ENCODE peak calls at places on chromosomes 6 and 20, in ten cellular contexts. U is psoas muscle; C is naive thymus-derived CD4-positive, alpha-beta T cell; I is tibial nerve; R is tibial artery; J is cardiac muscle cell; A is heart right ventricle; M is pancreas; Y is astrocyte; O is adipocyte. Z is an unnamed sample. For H3K9me3, the result is how much of the 10 kb centered on the place peaks cover.

GRCh38 chr6:105259912-105260889 is 80.4 kb upstream of the POPDC3 start:
- DNase-seq in A (peak), J (no peak), Y (peak), M (no peak), I (no peak), O (no peak), R (no peak), C (no peak), U (no peak), Z (no peak)

GRCh38 chr6:44472250-44472945 is 84.9 kb downstream of the CDC5L start:
- DNase-seq in U (no peak), J (no peak), Y (no peak), R (no peak), A (no peak), M (no peak), O (no peak), C (no peak), I (no peak), Z (no peak)

GRCh38 chr6:27601668-27602254 is 128.9 kb upstream of the ZNF184 start:
- DNase-seq in Y (no peak), M (no peak), O (no peak), U (no peak), C (no peak), A (no peak), I (no peak), R (no peak), J (peak), Z (no peak)

GRCh38 chr6:18053071-18053475 is 65.6 kb upstream of the KIF13A start:
- DNase-seq in C (no peak), U (no peak), R (peak), A (no peak), I (no peak), O (peak), M (no peak), J (no peak), Y (no peak), Z (no peak)

GRCh38 chr6:130934848-130935585 is 107.8 kb downstream of the SMLR1 start:
- DNase-seq in J (no peak), Y (no peak), R (no peak), C (no peak), I (no peak), U (no peak), A (no peak), M (no peak), O (peak), Z (no peak)

GRCh38 chr6:29631209-29631810 is 1.7 kb downstream of the GABBR1 start:
- DNase-seq in U (no peak), R (no peak), A (no peak), C (no peak), Y (peak), O (no peak), M (peak), I (no peak), J (no peak), Z (no peak)

GRCh38 chr6:87139236-87139635 is 16.1 kb upstream of the ZNF292 start:
- DNase-seq in U (no peak), Y (peak), A (peak), I (no peak), J (peak), M (no peak), C (peak), R (no peak), O (peak), Z (no peak)

GRCh38 chr6:73309534-73309783 is 44.6 kb downstream of the DPPA5 start:
- DNase-seq in I (no peak), U (no peak), Y (no peak), M (no peak), C (no peak), R (no peak), O (no peak), J (no peak), A (no peak), Z (no peak)

GRCh38 chr20:61525781-61526431 is 273.8 kb downstream of the CDH4 start:
- DNase-seq in R (no peak), O (no peak), A (no peak), C (no peak), U (no peak), M (no peak), Y (peak), I (no peak), J (peak), Z (no peak)

GRCh38 chr6:159074120-159074684 is 29.4 kb upstream of the TAGAP start:
- DNase-seq in I (no peak), C (no peak), J (peak), U (no peak), R (no peak), O (peak), Y (peak), A (no peak), M (no peak), Z (no peak)

GRCh38 chr6:53331678-53332077 is 17.1 kb downstream of the ELOVL5 start:
- DNase-seq in J (no peak), O (no peak), U (no peak), I (no peak), Y (no peak), A (no peak), M (no peak), R (no peak), C (no peak), Z (no peak)

GRCh38 chr20:63855363-63856110 is 5.8 kb upstream of the ABHD16B start:
- DNase-seq in A (no peak), Y (no peak), I (no peak), C (no peak), M (no peak), O (no peak), J (no peak), R (no peak), U (no peak), Z (no peak)

GRCh38 chr6:11350294-11350693 is 117.8 kb upstream of the NEDD9 start:
- DNase-seq in U (no peak), R (no peak), Y (no peak), A (no peak), I (no peak), J (no peak), O (peak), M (no peak), C (no peak), Z (no peak)

GRCh38 chr6:134999107-134999506 is 49.2 kb upstream of the ALDH8A1 start:
- DNase-seq in C (no peak), M (no peak), R (no peak), O (no peak), U (no peak), J (no peak), A (no peak), Y (no peak), I (no peak), Z (no peak)

GRCh38 chr20:44142416-44142815 is 44.6 kb downstream of the JPH2 start:
- DNase-seq in I (no peak), U (no peak), O (peak), R (no peak), C (no peak), J (no peak), M (no peak), A (no peak), Y (peak), Z (no peak)

GRCh38 chr6:90110971-90111370 is 185.7 kb downstream of the BACH2 start:
- DNase-seq in Y (no peak), M (no peak), O (no peak), C (peak), I (no peak), J (no peak), U (no peak), A (no peak), R (no peak), Z (peak)

GRCh38 chr20:33567949-33568348 is 78.1 kb downstream of the CBFA2T2 start:
- DNase-seq in M (no peak), R (no peak), Y (no peak), J (no peak), A (no peak), I (no peak), U (no peak), C (no peak), O (no peak), Z (no peak)

GRCh38 chr6:6749791-6750434 is 161.4 kb downstream of the LY86 start:
- DNase-seq in Y (peak), O (peak), C (peak), I (peak), J (peak), A (peak), R (peak), M (no peak), U (peak), Z (no peak)

GRCh38 chr6:162467679-162468078 is 259.9 kb downstream of the PRKN start:
- DNase-seq in O (no peak), Y (no peak), M (no peak), U (no peak), A (peak), J (no peak), R (no peak), I (no peak), C (no peak), Z (no peak)

GRCh38 chr6:20932284-20932683 is 398.0 kb downstream of the CDKAL1 start:
- DNase-seq in M (no peak), O (no peak), I (no peak), J (no peak), R (no peak), A (no peak), U (no peak), C (no peak), Y (peak), Z (no peak)

GRCh38 chr6:36938536-36938935 is 16.0 kb upstream of the PI16 start:
- DNase-seq in I (no peak), O (no peak), Y (peak), A (no peak), M (no peak), J (no peak), U (no peak), C (no peak), R (no peak), Z (no peak)

GRCh38 chr6:73314577-73315492 is 39.2 kb downstream of the DPPA5 start:
- DNase-seq in Y (no peak), M (no peak), R (no peak), I (no peak), O (no peak), U (no peak), J (no peak), A (no peak), C (no peak), Z (no peak)

GRCh38 chr20:2922957-2923356 is 49.7 kb downstream of the PTPRA start:
- DNase-seq in A (no peak), C (no peak), O (no peak), I (no peak), R (no peak), J (no peak), U (no peak), M (no peak), Y (no peak), Z (no peak)

GRCh38 chr20:25223765-25224720 is 23.8 kb upstream of the PYGB start:
- DNase-seq in C (no peak), R (peak), O (no peak), Y (no peak), M (no peak), I (no peak), U (no peak), J (no peak), A (no peak), Z (no peak)

GRCh38 chr20:36856691-36857635 is 19.0 kb upstream of the TLDC2 start:
- DNase-seq in M (no peak), U (no peak), Y (no peak), J (no peak), C (peak), A (peak), R (no peak), I (no peak), O (peak), Z (no peak)

GRCh38 chr6:163720005-163720404 is 305.5 kb downstream of the QKI start:
- DNase-seq in A (no peak), I (no peak), R (no peak), M (no peak), U (no peak), J (no peak), O (no peak), Y (no peak), C (no peak), Z (no peak)

GRCh38 chr6:108838101-108838717 is 10.0 kb upstream of the ARMC2 start:
- DNase-seq in Y (peak), I (no peak), M (no peak), A (no peak), U (no peak), R (no peak), O (no peak), J (peak), C (no peak), Z (no peak)

GRCh38 chr20:62881662-62882395 is 20.2 kb upstream of the TCFL5 start:
- DNase-seq in C (no peak), J (no peak), R (no peak), U (peak), O (no peak), M (no peak), A (no peak), Y (no peak), I (no peak), Z (no peak)

GRCh38 chr6:118544105-118544504 is 4.0 kb upstream of the PLN start:
- DNase-seq in J (no peak), R (no peak), C (no peak), O (no peak), Y (peak), A (no peak), M (no peak), I (no peak), U (no peak), Z (no peak)

GRCh38 chr6:126039284-126039683 is 52.9 kb downstream of the TRMT11 start:
- DNase-seq in Y (peak), U (no peak), O (peak), C (no peak), J (no peak), A (no peak), R (no peak), M (no peak), I (no peak), Z (no peak)

GRCh38 chr6:127554435-127555006 is 22.5 kb upstream of the C6orf58 start:
- DNase-seq in A (no peak), I (no peak), U (no peak), O (peak), M (no peak), Y (peak), C (no peak), J (peak), R (no peak), Z (no peak)

GRCh38 chr6:136123464-136123863 is 126.6 kb downstream of the MTFR2 start:
- DNase-seq in R (no peak), M (no peak), O (peak), A (no peak), I (no peak), Y (peak), U (no peak), J (no peak), C (no peak), Z (no peak)

GRCh38 chr6:74578339-74578738 is 627.5 kb downstream of the COL12A1 start:
- DNase-seq in O (peak), C (no peak), M (no peak), U (no peak), R (no peak), A (no peak), Y (peak), I (no peak), J (no peak), Z (no peak)

GRCh38 chr6:91659881-91660280 is 1073.0 kb upstream of the MAP3K7 start:
- DNase-seq in R (no peak), A (no peak), O (no peak), I (no peak), M (no peak), U (no peak), Y (no peak), C (no peak), J (no peak), Z (no peak)

GRCh38 chr6:31836676-31837611 is 9.4 kb downstream of the HSPA1B start:
- DNase-seq in M (no peak), I (no peak), J (no peak), C (no peak), O (peak), U (no peak), A (no peak), R (no peak), Y (no peak), Z (no peak)

GRCh38 chr6:31836036-31836675 is 8.6 kb downstream of the HSPA1B start:
- DNase-seq in I (no peak), O (no peak), Y (no peak), C (no peak), U (no peak), A (no peak), M (no peak), R (no peak), J (no peak), Z (no peak)

GRCh38 chr6:31837612-31838553 is 10.3 kb downstream of the HSPA1B start:
- DNase-seq in Y (no peak), M (no peak), U (no peak), A (no peak), J (no peak), C (no peak), I (no peak), O (no peak), R (no peak), Z (no peak)

GRCh38 chr6:31834367-31834703 is 6.8 kb downstream of the HSPA1B start:
- DNase-seq in M (peak), I (peak), R (peak), A (peak), Y (peak), C (peak), O (peak), U (peak), J (peak), Z (peak)

GRCh38 chr6:31834704-31835375 is 7.3 kb downstream of the HSPA1B start:
- DNase-seq in R (peak), A (peak), I (peak), M (peak), C (peak), Y (no peak), J (peak), O (peak), U (peak), Z (peak)
- H3K9me3 ChIP-seq in R (under half), A (under half), I (under half), M (under half), C (under half), Y (under half), J (under half), O (under half), U (under half), Z (under half)

GRCh38 chr6:167578371-167578901 is 248.3 kb upstream of the AFDN start:
- DNase-seq in A (no peak), Y (no peak), O (no peak), U (no peak), I (no peak), C (no peak), J (no peak), M (no peak), R (no peak), Z (no peak)
- H3K9me3 ChIP-seq in A (under half), Y (under half), O (under half), U (under half), I (under half), C (under half), J (under half), M (under half), R (under half), Z (under half)

DNA sequence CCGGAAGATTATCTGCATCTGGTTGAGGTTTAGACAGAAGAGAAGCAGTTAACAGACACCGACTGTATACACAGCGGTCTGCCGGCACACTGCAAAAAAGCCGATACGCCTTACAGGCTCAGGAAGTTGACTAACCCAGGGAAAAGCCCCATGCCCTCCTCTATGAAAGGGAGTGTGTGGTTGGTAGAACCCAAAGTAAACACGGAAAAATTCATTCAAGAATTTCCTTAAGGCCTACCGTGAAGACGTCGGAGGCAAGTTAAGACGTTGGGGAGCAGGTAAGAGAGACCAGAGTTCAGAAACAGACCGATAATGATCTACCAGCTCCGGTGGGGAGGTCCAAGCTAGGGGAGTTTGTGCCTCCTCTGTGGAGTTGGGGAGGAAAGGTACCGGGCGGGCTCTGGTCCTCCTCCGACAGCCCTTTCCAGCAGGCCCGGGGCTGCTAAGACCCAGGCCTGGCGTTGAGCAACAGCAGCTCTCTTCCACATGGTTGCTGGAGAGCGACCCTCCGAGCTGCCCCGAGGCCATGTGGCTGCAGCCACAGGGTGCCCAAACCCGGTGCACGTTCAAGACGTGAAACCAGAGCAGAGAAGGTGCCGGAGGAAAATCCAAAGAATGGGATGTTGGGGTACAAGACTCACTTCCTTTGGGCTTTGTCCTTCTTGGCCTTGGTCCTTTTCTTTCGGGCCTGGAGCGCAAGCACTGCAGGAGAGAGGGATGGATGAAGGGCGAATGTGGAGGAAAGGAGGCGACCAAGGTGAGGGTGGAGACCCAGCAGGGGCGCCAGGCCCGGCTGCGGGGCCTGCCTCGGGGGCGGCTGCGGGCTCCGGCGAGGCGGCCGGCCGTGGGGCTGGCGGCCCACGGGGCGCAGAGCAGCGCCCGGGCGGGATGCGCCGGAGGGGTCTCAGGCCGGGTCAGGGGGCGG is 809 bp downstream of the SRPK1 start:
- DNase-seq in M (peak), C (peak), U (no peak), A (no peak), R (no peak), Y (peak), I (no peak), O (peak), J (peak), Z (peak)
- H3K9me3 ChIP-seq in M (under half), C (under half), U (under half), A (under half), R (under half), Y (under half), I (under half), O (under half), J (under half), Z (under half)

DNA sequence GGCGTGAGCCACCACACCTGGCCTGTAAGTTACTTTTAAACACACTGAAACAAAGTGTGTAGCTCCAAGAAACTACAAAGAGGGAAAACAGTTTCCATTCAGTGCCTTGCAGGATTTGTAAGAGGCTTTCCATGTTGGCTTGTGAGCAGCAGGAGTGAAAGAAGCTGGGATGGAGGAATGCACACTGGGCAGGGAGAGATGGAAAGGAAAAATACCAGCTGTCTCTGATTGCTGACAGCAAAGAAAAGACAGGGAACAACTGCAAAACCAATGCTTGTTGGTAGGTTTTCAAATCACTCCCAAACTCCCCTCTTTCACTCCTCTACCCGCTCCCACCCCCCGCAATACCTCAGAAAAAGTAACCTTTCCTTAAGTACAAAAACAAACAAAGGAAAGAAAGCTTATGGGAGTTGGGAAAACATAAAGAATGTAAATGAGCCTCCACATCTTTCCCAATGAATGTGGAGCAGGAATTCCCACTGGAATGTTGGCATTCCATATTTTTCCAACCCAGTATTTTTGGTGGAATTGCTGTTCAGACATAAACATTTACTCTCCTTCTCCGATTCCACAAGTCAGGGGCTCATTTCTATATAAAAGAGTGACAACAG is 166.1 kb downstream of the THBS2 start:
- DNase-seq in O (peak), R (no peak), Y (peak), J (no peak), C (no peak), I (no peak), U (no peak), A (no peak), M (no peak), Z (no peak)
- H3K9me3 ChIP-seq in O (under half), R (under half), Y (under half), J (under half), C (under half), I (under half), U (under half), A (under half), M (under half), Z (under half)

Z was measured in effector memory CD4-positive, alpha-beta T cell.